ENCODE peak calls at places on chromosome 10, in ten cellular contexts. G is trophoblast cell, S is fibroblast of lung, T is kidney, I is mesenchymal stem cell, Z is HCT116, R is colonic mucosa, B is PC-3, K is K562, O is endodermal cell. V is an unnamed sample.
A peak's percentile ranks its signal among the peaks of the same experiment; 100 is the strongest.

GRCh38 chr10:123580426-123580825 is 85.7 kb upstream of the GPR26 start:
- DNase-seq in B (no peak), G (no peak), S (no peak), T (no peak), I (no peak), O (no peak), R (peak; percentile 6), Z (no peak), K (no peak), V (no peak)

GRCh38 chr10:110311357-110311949 is 6.7 kb upstream of the SMNDC1 start:
- DNase-seq in R (peak; percentile 47), G (peak; percentile 73), K (peak; percentile 40), Z (peak; percentile 80), B (peak; percentile 76), T (no peak), I (peak; percentile 70), O (peak; percentile 83), S (peak; percentile 45), V (peak; percentile 72)

GRCh38 chr10:35347088-35347487 is 10.8 kb downstream of the CCNY start:
- DNase-seq in T (no peak), B (no peak), I (no peak), G (no peak), O (no peak), Z (no peak), R (no peak), S (no peak), K (no peak), V (no peak)

GRCh38 chr10:128063736-128064614 is 62.2 kb downstream of the MKI67 start:
- DNase-seq in I (no peak), R (no peak), Z (no peak), O (peak; percentile 75), S (peak; percentile 11), G (peak; percentile 8), B (no peak), T (peak; percentile 60), K (no peak), V (no peak)

GRCh38 chr10:29068984-29069383 is 219.9 kb upstream of the LYZL1 start:
- DNase-seq in R (no peak), G (no peak), Z (no peak), T (no peak), K (no peak), B (no peak), O (peak; percentile 65), S (no peak), I (no peak), V (no peak)

GRCh38 chr10:23064288-23065114 is 30.9 kb upstream of the MSRB2 start:
- DNase-seq in K (no peak), B (no peak), Z (no peak), G (no peak), S (no peak), T (no peak), O (no peak), I (no peak), R (no peak), V (no peak)

GRCh38 chr10:31288961-31289360 is 30.1 kb upstream of the ZEB1 start:
- DNase-seq in O (no peak), Z (no peak), I (no peak), B (no peak), T (no peak), R (no peak), G (no peak), S (peak; percentile 63), K (no peak), V (no peak)

GRCh38 chr10:314381-314780 is 179.1 kb downstream of the ZMYND11 start:
- DNase-seq in T (no peak), K (no peak), B (no peak), G (no peak), S (no peak), R (no peak), Z (no peak), O (peak; percentile 80), I (no peak), V (no peak)

GRCh38 chr10:34732926-34733325 is 82.2 kb downstream of the PARD3 start:
- DNase-seq in B (peak; percentile 93), O (no peak), I (peak; percentile 66), R (no peak), Z (peak; percentile 57), G (no peak), S (peak; percentile 70), T (no peak), K (peak; percentile 52), V (no peak)

GRCh38 chr10:86964061-86964846 is 4.0 kb upstream of the ADIRF start:
- DNase-seq in Z (no peak), S (no peak), R (no peak), I (no peak), G (no peak), K (no peak), T (peak; percentile 58), B (no peak), O (peak; percentile 47), V (no peak)

GRCh38 chr10:55098452-55098851 is 297.4 kb upstream of the PCDH15 start:
- DNase-seq in O (peak; percentile 53), T (no peak), I (no peak), B (no peak), G (no peak), R (no peak), Z (no peak), K (no peak), S (no peak), V (no peak)

GRCh38 chr10:76558586-76558985 is 1079.0 kb downstream of the KCNMA1 start:
- DNase-seq in I (peak; percentile 72), O (no peak), B (peak; percentile 86), R (peak; percentile 51), Z (no peak), K (no peak), S (peak; percentile 95), G (no peak), T (no peak), V (no peak)

GRCh38 chr10:19294233-19294632 is 245.6 kb downstream of the MALRD1 start:
- DNase-seq in G (no peak), T (no peak), S (no peak), K (no peak), I (no peak), Z (no peak), O (no peak), R (no peak), B (peak; percentile 19), V (no peak)

GRCh38 chr10:128124813-128125403 is 1.3 kb downstream of the MKI67 start:
- DNase-seq in S (no peak), O (no peak), Z (no peak), K (peak; percentile 13), B (peak; percentile 33), G (no peak), T (no peak), I (peak; percentile 15), R (no peak), V (peak; percentile 18)

GRCh38 chr10:123599366-123599849 is 66.7 kb upstream of the GPR26 start:
- DNase-seq in T (no peak), O (no peak), I (no peak), B (no peak), G (no peak), R (no peak), Z (no peak), S (no peak), K (no peak), V (no peak)

GRCh38 chr10:132395704-132396494 is 1.1 kb upstream of the PWWP2B start:
- DNase-seq in Z (no peak), B (no peak), I (peak; percentile 67), O (peak; percentile 92), K (peak; percentile 37), G (peak; percentile 66), T (peak; percentile 95), R (peak; percentile 83), S (peak; percentile 26), V (no peak)

GRCh38 chr10:71966046-71967004 is 2.1 kb downstream of the CHST3 start:
- DNase-seq in G (no peak), S (peak; percentile 81), B (peak; percentile 58), R (no peak), Z (no peak), O (no peak), K (no peak), T (no peak), I (peak; percentile 52), V (no peak)
- H3K4me3 ChIP-seq in G (peak overlapping the region; percentile 16), S (peak overlapping the region; percentile 87), B (peak overlapping the region; percentile 82), R (no peak overlapping the region), Z (peak overlapping the region; percentile 69), O (peak overlapping the region; percentile 84), K (no peak overlapping the region), T (peak overlapping the region; percentile 66), I (peak overlapping the region; percentile 96), V (no peak overlapping the region)

GRCh38 chr10:6721480-6721879 is 141.4 kb upstream of the PRKCQ start:
- DNase-seq in T (peak; percentile 73), Z (peak; percentile 37), G (no peak), I (peak; percentile 99), O (no peak), K (no peak), S (peak; percentile 96), B (peak; percentile 54), R (peak; percentile 33), V (no peak)
- H3K9ac ChIP-seq in T (no peak overlapping the region), Z (peak overlapping the region; percentile 54), G (no peak overlapping the region), I (peak overlapping the region; percentile 82), O (no peak overlapping the region), K (no peak overlapping the region), S (peak overlapping the region; percentile 28), B (no peak overlapping the region), R (no peak overlapping the region), V (no peak overlapping the region)

DNA sequence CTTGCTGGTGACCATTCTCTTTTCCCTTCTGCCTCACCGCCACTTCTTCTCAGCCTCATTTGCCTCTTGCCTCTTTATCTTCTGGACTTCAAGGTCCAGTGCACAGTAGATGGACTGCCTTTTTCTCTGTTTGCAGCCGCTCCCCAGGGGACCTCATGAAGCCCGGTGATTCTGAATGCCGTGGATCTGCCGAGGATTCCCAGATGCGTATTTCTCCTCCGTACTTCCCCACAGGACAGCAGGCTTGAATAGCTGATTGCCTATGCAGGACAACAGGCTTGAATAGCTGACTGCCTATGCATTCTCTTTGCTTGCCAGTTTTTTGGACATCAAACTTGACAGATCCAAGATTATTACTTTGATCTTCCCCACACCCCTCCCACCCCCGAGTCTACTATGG is 38.9 kb upstream of the TMEM236 start:
- DNase-seq in G (no peak), B (no peak), R (no peak), K (no peak), T (no peak), S (no peak), I (no peak), O (no peak), Z (no peak), V (no peak)
- H3K4me3 ChIP-seq in G (no peak overlapping the region), B (no peak overlapping the region), R (no peak overlapping the region), K (no peak overlapping the region), T (peak overlapping the region; percentile 21), S (no peak overlapping the region), I (peak overlapping the region; percentile 23), O (no peak overlapping the region), Z (no peak overlapping the region), V (no peak overlapping the region)

DNA sequence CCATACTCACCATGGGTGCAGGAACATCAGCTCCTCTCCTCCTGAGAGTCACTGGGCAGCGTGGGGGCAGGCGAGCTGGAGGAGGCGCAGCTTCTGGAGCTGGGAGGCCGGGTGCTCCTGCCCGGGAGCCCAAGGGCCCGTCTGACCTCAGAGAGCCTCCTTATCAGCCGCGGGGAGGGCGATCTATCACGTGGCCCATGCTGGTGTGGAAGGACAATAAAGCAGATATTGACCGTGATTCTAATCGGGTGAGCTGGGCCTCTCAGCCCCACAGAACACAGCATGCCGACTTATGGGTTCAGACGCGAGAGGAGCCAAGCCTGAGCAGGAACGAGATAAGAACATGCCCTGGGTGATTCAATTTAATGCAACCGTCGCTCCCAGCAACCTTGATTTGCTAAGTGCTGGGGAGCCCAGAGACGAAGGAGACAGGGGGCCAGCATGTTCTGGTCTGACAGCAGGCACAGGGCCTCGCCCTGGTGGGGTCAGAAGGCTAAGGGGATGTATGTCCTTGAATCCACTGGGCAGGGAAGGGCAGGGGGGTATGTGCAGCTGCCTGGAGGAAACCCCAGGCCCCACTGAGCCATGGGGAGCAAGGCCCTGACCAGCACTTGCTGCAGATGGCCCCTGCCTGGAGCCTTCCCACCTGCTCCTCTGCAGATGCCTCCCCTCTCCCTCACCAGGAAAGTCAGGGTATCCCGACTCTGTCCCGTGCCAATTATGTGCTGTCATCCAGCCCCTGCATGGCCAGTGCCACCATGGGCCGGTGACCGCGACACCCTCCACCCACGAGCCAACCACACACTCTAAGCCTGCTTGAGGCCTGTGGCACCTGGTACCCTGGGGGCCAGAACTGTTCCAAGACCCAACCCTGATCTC is 95.3 kb upstream of the RET start:
- DNase-seq in R (no peak), O (peak; percentile 30), K (no peak), S (no peak), G (no peak), B (no peak), T (peak; percentile 70), I (no peak), Z (no peak), V (no peak)
- H3K9ac ChIP-seq in R (no peak overlapping the region), O (no peak overlapping the region), K (peak overlapping the region; percentile 37), S (no peak overlapping the region), G (no peak overlapping the region), B (no peak overlapping the region), T (no peak overlapping the region), I (no peak overlapping the region), Z (no peak overlapping the region), V (no peak overlapping the region)